ENCODE peak calls at places on chromosomes 3 and 15, in seven cellular contexts. One of them, this sample, is unnamed. For H3K4me1, the result is how much of the 10 kb centered on the place peaks cover.

GRCh38 chr3:64214002-64214696 is 11.1 kb downstream of the PRICKLE2 start:
- DNase-seq in esophagus squamous epithelium: no peak
- DNase-seq in uterus: peak
- DNase-seq in stomach: peak
- DNase-seq in body of pancreas: peak
- DNase-seq in heart left ventricle: peak
- DNase-seq in transverse colon: peak
- DNase-seq in this sample: peak

GRCh38 chr3:31919528-31919927 is 61.5 kb downstream of the OSBPL10 start:
- DNase-seq in esophagus squamous epithelium: no peak
- DNase-seq in uterus: no peak
- DNase-seq in stomach: no peak
- DNase-seq in body of pancreas: no peak
- DNase-seq in heart left ventricle: no peak
- DNase-seq in transverse colon: no peak
- DNase-seq in this sample: no peak

GRCh38 chr3:142276780-142277179 is 51.4 kb upstream of the GK5 start:
- DNase-seq in esophagus squamous epithelium: no peak
- DNase-seq in uterus: no peak
- DNase-seq in stomach: no peak
- DNase-seq in body of pancreas: no peak
- DNase-seq in heart left ventricle: no peak
- DNase-seq in transverse colon: no peak
- DNase-seq in this sample: no peak

GRCh38 chr3:30626443-30627181 is 20.2 kb downstream of the TGFBR2 start:
- DNase-seq in esophagus squamous epithelium: no peak
- DNase-seq in uterus: no peak
- DNase-seq in stomach: no peak
- DNase-seq in body of pancreas: no peak
- DNase-seq in heart left ventricle: no peak
- DNase-seq in transverse colon: no peak
- DNase-seq in this sample: no peak

GRCh38 chr3:111737712-111738097 is 121.4 kb upstream of the PHLDB2 start:
- DNase-seq in esophagus squamous epithelium: no peak
- DNase-seq in uterus: peak
- DNase-seq in stomach: peak
- DNase-seq in body of pancreas: peak
- DNase-seq in heart left ventricle: no peak
- DNase-seq in transverse colon: peak
- DNase-seq in this sample: peak

GRCh38 chr3:158109295-158109803 is 540 bp upstream of the RSRC1 start:
- DNase-seq in esophagus squamous epithelium: no peak
- DNase-seq in uterus: no peak
- DNase-seq in stomach: no peak
- DNase-seq in body of pancreas: no peak
- DNase-seq in heart left ventricle: no peak
- DNase-seq in transverse colon: no peak
- DNase-seq in this sample: no peak

GRCh38 chr3:78911394-78911793 is 856.4 kb downstream of the ROBO1 start:
- DNase-seq in esophagus squamous epithelium: no peak
- DNase-seq in uterus: no peak
- DNase-seq in stomach: no peak
- DNase-seq in body of pancreas: no peak
- DNase-seq in heart left ventricle: no peak
- DNase-seq in transverse colon: no peak
- DNase-seq in this sample: no peak

GRCh38 chr3:176521531-176522175 is 675.6 kb downstream of the TBL1XR1 start:
- DNase-seq in esophagus squamous epithelium: no peak
- DNase-seq in uterus: no peak
- DNase-seq in stomach: no peak
- DNase-seq in body of pancreas: no peak
- DNase-seq in heart left ventricle: no peak
- DNase-seq in transverse colon: no peak
- DNase-seq in this sample: no peak

GRCh38 chr15:56817690-56818089 is 84.4 kb upstream of the ZNF280D start:
- DNase-seq in esophagus squamous epithelium: no peak
- DNase-seq in uterus: no peak
- DNase-seq in stomach: no peak
- DNase-seq in body of pancreas: no peak
- DNase-seq in heart left ventricle: no peak
- DNase-seq in transverse colon: no peak
- DNase-seq in this sample: no peak

GRCh38 chr3:81468385-81468784 is 293.1 kb downstream of the GBE1 start:
- DNase-seq in esophagus squamous epithelium: no peak
- DNase-seq in uterus: no peak
- DNase-seq in stomach: no peak
- DNase-seq in body of pancreas: no peak
- DNase-seq in heart left ventricle: no peak
- DNase-seq in transverse colon: peak
- DNase-seq in this sample: no peak

GRCh38 chr3:187943677-187944390 is 198.6 kb upstream of the BCL6 start:
- DNase-seq in esophagus squamous epithelium: no peak
- DNase-seq in uterus: no peak
- DNase-seq in stomach: no peak
- DNase-seq in body of pancreas: no peak
- DNase-seq in heart left ventricle: no peak
- DNase-seq in transverse colon: no peak
- DNase-seq in this sample: no peak

GRCh38 chr3:190303887-190304286 is 18.4 kb downstream of the CLDN1 start:
- DNase-seq in esophagus squamous epithelium: no peak
- DNase-seq in uterus: no peak
- DNase-seq in stomach: no peak
- DNase-seq in body of pancreas: no peak
- DNase-seq in heart left ventricle: no peak
- DNase-seq in transverse colon: no peak
- DNase-seq in this sample: no peak

GRCh38 chr3:156459434-156459833 is 95.5 kb downstream of the SSR3 start:
- DNase-seq in esophagus squamous epithelium: no peak
- DNase-seq in uterus: no peak
- DNase-seq in stomach: no peak
- DNase-seq in body of pancreas: peak
- DNase-seq in heart left ventricle: peak
- DNase-seq in transverse colon: no peak
- DNase-seq in this sample: no peak

GRCh38 chr3:109532257-109533216 is 195.2 kb upstream of the DPPA4 start:
- DNase-seq in esophagus squamous epithelium: no peak
- DNase-seq in uterus: no peak
- DNase-seq in stomach: peak
- DNase-seq in body of pancreas: peak
- DNase-seq in heart left ventricle: no peak
- DNase-seq in transverse colon: peak
- DNase-seq in this sample: peak

GRCh38 chr3:120554727-120555660 is 41.1 kb upstream of the NDUFB4 start:
- DNase-seq in esophagus squamous epithelium: no peak
- DNase-seq in uterus: no peak
- DNase-seq in stomach: no peak
- DNase-seq in body of pancreas: no peak
- DNase-seq in heart left ventricle: no peak
- DNase-seq in transverse colon: no peak
- DNase-seq in this sample: no peak

GRCh38 chr3:179719048-179719734 is 66.4 kb downstream of the USP13 start:
- DNase-seq in esophagus squamous epithelium: no peak
- DNase-seq in uterus: no peak
- DNase-seq in stomach: no peak
- DNase-seq in body of pancreas: no peak
- DNase-seq in heart left ventricle: no peak
- DNase-seq in transverse colon: no peak
- DNase-seq in this sample: no peak

GRCh38 chr15:65414841-65415621 is 7.7 kb downstream of the IGDCC4 start:
- DNase-seq in esophagus squamous epithelium: no peak
- DNase-seq in uterus: no peak
- DNase-seq in stomach: no peak
- DNase-seq in body of pancreas: peak
- DNase-seq in heart left ventricle: no peak
- DNase-seq in transverse colon: no peak
- DNase-seq in this sample: no peak

GRCh38 chr3:127038923-127039581 is 56.1 kb downstream of the PLXNA1 start:
- DNase-seq in esophagus squamous epithelium: no peak
- DNase-seq in uterus: no peak
- DNase-seq in stomach: no peak
- DNase-seq in body of pancreas: no peak
- DNase-seq in heart left ventricle: peak
- DNase-seq in transverse colon: no peak
- DNase-seq in this sample: no peak

GRCh38 chr3:161475905-161476304 is 20.7 kb upstream of the OTOL1 start:
- DNase-seq in esophagus squamous epithelium: no peak
- DNase-seq in uterus: no peak
- DNase-seq in stomach: no peak
- DNase-seq in body of pancreas: no peak
- DNase-seq in heart left ventricle: no peak
- DNase-seq in transverse colon: no peak
- DNase-seq in this sample: peak

GRCh38 chr3:114408763-114409162 is 114.9 kb downstream of the TIGIT start:
- DNase-seq in esophagus squamous epithelium: no peak
- DNase-seq in uterus: no peak
- DNase-seq in stomach: no peak
- DNase-seq in body of pancreas: no peak
- DNase-seq in heart left ventricle: no peak
- DNase-seq in transverse colon: no peak
- DNase-seq in this sample: no peak

DNA sequence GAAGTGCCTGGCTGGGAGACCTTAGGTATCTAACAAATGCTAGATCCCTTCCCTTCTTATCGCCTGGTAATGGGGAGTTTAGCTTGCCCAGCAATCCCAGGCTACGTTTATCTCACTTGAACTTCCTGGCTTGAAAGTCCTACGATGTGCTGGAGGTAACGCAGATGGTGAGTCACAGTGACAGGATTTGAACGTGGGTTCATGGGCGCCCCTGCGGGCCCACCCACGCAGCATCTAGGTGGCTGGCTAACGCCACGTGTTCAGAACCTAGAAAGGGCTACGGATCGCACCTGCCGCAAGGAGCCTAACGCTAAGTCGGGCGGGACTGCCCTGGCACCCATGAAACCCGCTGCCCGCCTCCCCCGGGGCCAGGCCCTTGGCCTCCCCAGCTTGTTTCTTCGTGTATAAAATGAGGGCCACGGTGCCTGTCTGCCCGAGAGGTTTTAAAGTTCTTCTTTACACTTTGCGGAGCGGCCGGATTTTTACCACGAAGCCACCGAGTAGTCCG is 600 bp upstream of the USP3 start:
- DNase-seq in esophagus squamous epithelium: no peak
- DNase-seq in uterus: peak
- DNase-seq in stomach: peak
- DNase-seq in body of pancreas: peak
- DNase-seq in heart left ventricle: no peak
- DNase-seq in transverse colon: peak
- DNase-seq in this sample: peak
- TF ChIP-seq POLR2A in esophagus squamous epithelium: no peak
- TF ChIP-seq POLR2A in uterus: no peak
- TF ChIP-seq POLR2A in stomach: no peak
- TF ChIP-seq POLR2A in body of pancreas: no peak
- TF ChIP-seq POLR2A in heart left ventricle: no peak
- TF ChIP-seq POLR2A in transverse colon: no peak
- TF ChIP-seq POLR2A in this sample: no peak

DNA sequence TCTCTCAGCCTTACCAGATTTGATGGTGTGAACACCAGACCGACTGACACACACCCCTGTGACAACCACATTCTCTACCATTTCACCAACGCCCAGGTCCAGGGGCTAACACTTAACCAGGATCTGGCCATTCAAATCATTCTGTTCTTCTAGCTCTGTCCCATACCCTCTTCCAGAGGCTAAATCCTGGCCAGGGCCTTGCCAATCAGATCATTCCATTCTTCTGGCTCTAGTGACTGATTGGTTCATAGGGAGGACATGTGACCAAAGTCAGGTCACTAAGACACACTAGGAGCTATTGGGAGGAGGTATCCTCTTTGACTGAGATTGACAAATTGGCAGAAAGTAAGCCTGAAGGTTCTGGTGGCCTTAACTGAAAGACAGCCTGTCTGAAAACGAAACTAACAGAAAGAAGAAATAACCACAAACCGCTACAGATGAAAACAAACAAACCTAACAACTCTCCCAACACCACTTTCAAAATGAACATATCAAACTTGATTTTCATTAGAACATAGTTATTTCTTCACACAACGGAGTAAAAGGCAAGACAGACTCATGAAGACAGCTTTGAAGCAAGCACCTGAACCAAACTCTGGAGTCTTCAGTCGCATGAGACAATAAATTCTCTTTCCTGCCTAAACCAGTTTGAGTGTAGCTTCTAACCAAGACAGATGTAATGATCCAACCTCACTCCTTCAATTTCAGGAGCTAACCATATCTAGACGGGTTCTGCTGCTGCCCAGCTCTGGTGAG is 68.5 kb downstream of the TRANK1 start:
- DNase-seq in esophagus squamous epithelium: no peak
- DNase-seq in uterus: no peak
- DNase-seq in stomach: no peak
- DNase-seq in body of pancreas: no peak
- DNase-seq in heart left ventricle: no peak
- DNase-seq in transverse colon: no peak
- DNase-seq in this sample: no peak
- H3K4me3 ChIP-seq in esophagus squamous epithelium: no peak
- H3K4me3 ChIP-seq in uterus: no peak
- H3K4me3 ChIP-seq in stomach: no peak
- H3K4me3 ChIP-seq in body of pancreas: no peak
- H3K4me3 ChIP-seq in heart left ventricle: no peak
- H3K4me3 ChIP-seq in transverse colon: no peak
- H3K4me3 ChIP-seq in this sample: no peak

GRCh38 chr3:10339376-10339955 is 18.6 kb upstream of the SEC13 start:
- DNase-seq in esophagus squamous epithelium: no peak
- DNase-seq in uterus: no peak
- DNase-seq in stomach: no peak
- DNase-seq in body of pancreas: no peak
- DNase-seq in heart left ventricle: peak
- DNase-seq in transverse colon: no peak
- DNase-seq in this sample: no peak
- H3K4me1 ChIP-seq in esophagus squamous epithelium: under half
- H3K4me1 ChIP-seq in uterus: under half
- H3K4me1 ChIP-seq in stomach: under half
- H3K4me1 ChIP-seq in body of pancreas: under half
- H3K4me1 ChIP-seq in heart left ventricle: under half
- H3K4me1 ChIP-seq in transverse colon: under half
- H3K4me1 ChIP-seq in this sample: under half

DNA sequence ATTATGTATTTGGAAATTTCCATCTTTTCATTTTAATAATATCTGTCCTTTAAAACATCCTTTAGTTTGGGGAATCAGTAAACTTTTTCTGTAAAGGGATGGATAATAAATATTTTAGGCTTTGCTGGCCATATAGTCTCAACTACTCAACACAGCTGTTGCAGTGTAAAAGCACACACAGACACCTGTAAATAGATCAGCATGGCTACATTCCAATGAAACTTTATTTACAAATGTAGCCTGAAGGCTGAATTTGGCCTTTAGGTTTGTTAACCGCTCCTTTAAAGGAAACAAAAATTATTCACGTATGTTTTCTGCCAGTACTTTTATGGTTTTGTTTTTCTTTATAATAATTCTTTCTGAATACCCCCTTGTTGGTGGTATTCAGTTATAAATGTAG is 184.8 kb downstream of the ADAMTSL3 start:
- DNase-seq in esophagus squamous epithelium: no peak
- DNase-seq in uterus: no peak
- DNase-seq in stomach: no peak
- DNase-seq in body of pancreas: no peak
- DNase-seq in heart left ventricle: no peak
- DNase-seq in transverse colon: no peak
- DNase-seq in this sample: no peak
- TF ChIP-seq POLR2A in esophagus squamous epithelium: no peak
- TF ChIP-seq POLR2A in uterus: no peak
- TF ChIP-seq POLR2A in stomach: no peak
- TF ChIP-seq POLR2A in body of pancreas: no peak
- TF ChIP-seq POLR2A in heart left ventricle: no peak
- TF ChIP-seq POLR2A in transverse colon: no peak
- TF ChIP-seq POLR2A in this sample: no peak